ENCODE peak calls at places on chromosomes 7 and 10, in four cellular contexts. One of them, this sample, is unnamed. For H3K4me1, the result is how much of the 10 kb centered on the place peaks cover.

GRCh38 chr7:46619723-46620310 is 698.7 kb upstream of the IGFBP3 start:
- DNase-seq in H1: no peak
- DNase-seq in transverse colon: no peak
- DNase-seq in PC-3: no peak
- DNase-seq in this sample: no peak

GRCh38 chr10:125238682-125239081 is 78.3 kb upstream of the CTBP2 start:
- DNase-seq in H1: no peak
- DNase-seq in PC-3: no peak
- DNase-seq in transverse colon: no peak
- DNase-seq in this sample: no peak

GRCh38 chr7:1853619-1854520 is 183.8 kb downstream of the ELFN1 start:
- DNase-seq in PC-3: no peak
- DNase-seq in transverse colon: peak
- DNase-seq in H1: peak
- DNase-seq in this sample: no peak

GRCh38 chr10:37801557-37801956 is 55.9 kb downstream of the ZNF248 start:
- DNase-seq in PC-3: no peak
- DNase-seq in H1: no peak
- DNase-seq in transverse colon: no peak
- DNase-seq in this sample: no peak

GRCh38 chr7:137943132-137943551 is 58.7 kb downstream of the CREB3L2 start:
- DNase-seq in H1: no peak
- DNase-seq in transverse colon: no peak
- DNase-seq in PC-3: no peak
- DNase-seq in this sample: no peak

GRCh38 chr10:107498983-107499382 is 334.5 kb upstream of the SORCS1 start:
- DNase-seq in transverse colon: no peak
- DNase-seq in PC-3: no peak
- DNase-seq in H1: no peak
- DNase-seq in this sample: no peak

GRCh38 chr7:76292206-76292573 is 10.3 kb upstream of the HSPB1 start:
- DNase-seq in H1: no peak
- DNase-seq in PC-3: no peak
- DNase-seq in transverse colon: no peak
- DNase-seq in this sample: no peak

GRCh38 chr10:124992462-124993344 is 50.8 kb downstream of the ZRANB1 start:
- DNase-seq in PC-3: peak
- DNase-seq in transverse colon: peak
- DNase-seq in H1: peak
- DNase-seq in this sample: no peak

GRCh38 chr10:89954787-89955566 is 253.6 kb downstream of the KIF20B start:
- DNase-seq in PC-3: peak
- DNase-seq in transverse colon: no peak
- DNase-seq in H1: no peak
- DNase-seq in this sample: no peak

GRCh38 chr7:39624202-39624807 is 933 bp downstream of the RALA start:
- DNase-seq in transverse colon: no peak
- DNase-seq in PC-3: peak
- DNase-seq in H1: no peak
- DNase-seq in this sample: no peak

GRCh38 chr7:110766874-110767273 is 324.1 kb upstream of the LRRN3 start:
- DNase-seq in H1: no peak
- DNase-seq in PC-3: peak
- DNase-seq in transverse colon: no peak
- DNase-seq in this sample: no peak

GRCh38 chr10:70255329-70256299 is 22.4 kb upstream of the PPA1 start:
- DNase-seq in H1: no peak
- DNase-seq in transverse colon: peak
- DNase-seq in PC-3: peak
- DNase-seq in this sample: no peak

GRCh38 chr7:151351967-151352366 is 10.4 kb downstream of the NUB1 start:
- DNase-seq in PC-3: no peak
- DNase-seq in transverse colon: no peak
- DNase-seq in H1: no peak
- DNase-seq in this sample: no peak

GRCh38 chr10:95423327-95424005 is 132.7 kb upstream of the PDLIM1 start:
- DNase-seq in transverse colon: no peak
- DNase-seq in PC-3: no peak
- DNase-seq in H1: no peak
- DNase-seq in this sample: no peak
- H3K4me1 ChIP-seq in transverse colon: under half
- H3K4me1 ChIP-seq in PC-3: under half
- H3K4me1 ChIP-seq in H1: under half
- H3K4me1 ChIP-seq in this sample: under half

DNA sequence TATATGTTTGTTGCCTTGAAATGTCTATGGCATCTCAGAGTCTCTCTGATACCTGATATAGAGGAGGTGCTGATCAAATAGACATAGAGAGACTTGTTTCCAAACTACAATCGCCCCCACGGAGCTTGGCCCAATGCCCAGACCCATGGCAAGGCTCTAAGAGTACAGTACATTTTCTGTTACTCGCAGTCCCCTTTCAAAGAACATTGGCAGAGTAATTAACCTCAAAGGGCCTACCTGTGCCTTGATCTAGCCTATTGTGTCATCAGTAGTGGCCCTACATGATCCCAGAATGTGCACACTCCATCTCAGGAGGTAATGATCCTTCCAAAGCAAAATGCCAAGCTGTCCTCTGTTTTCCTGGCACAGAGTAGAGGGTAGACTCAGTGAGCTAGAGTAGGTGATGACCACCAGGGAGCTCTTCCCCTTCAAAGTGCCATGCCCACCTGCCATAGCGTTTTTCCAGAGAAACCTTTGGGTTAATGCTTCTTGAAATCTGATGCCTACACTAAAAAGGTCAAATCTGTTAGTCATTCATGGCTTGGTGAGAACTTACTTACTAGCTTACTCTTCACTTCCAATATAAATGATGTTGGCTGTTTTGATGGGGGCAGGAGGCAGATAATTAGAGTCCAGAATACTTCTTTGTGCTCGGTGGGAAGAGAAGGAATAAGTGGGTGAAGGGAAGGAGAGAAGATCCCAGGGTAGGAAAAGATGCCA is 41.2 kb upstream of the ACSL5 start:
- DNase-seq in transverse colon: peak
- DNase-seq in PC-3: no peak
- DNase-seq in H1: no peak
- DNase-seq in this sample: no peak
- H3K27ac ChIP-seq in transverse colon: peak
- H3K27ac ChIP-seq in PC-3: no peak
- H3K27ac ChIP-seq in H1: no peak
- H3K27ac ChIP-seq in this sample: no peak

DNA sequence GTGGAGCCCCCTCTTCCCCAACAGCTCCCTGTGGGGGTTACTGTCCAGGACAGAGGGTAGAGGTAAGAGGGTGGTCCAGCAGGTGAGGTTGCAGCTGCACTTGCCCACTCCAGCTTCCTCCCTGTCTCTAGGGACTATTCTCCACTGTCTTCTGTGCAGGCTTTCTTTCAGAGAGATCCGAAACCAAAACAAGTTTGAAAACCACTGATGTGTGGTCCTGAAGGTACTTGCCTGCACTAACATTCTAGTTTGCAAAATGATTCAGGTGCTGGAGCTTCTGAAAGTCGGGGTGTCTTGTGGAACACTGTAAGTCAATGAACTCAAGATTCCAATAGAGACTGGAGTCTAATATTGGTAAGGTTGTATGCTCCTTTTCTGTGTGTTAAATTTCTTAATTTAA is 63.1 kb downstream of the BLNK start:
- DNase-seq in PC-3: no peak
- DNase-seq in transverse colon: no peak
- DNase-seq in H1: no peak
- DNase-seq in this sample: no peak
- H3K4me1 ChIP-seq in PC-3: under half
- H3K4me1 ChIP-seq in transverse colon: under half
- H3K4me1 ChIP-seq in H1: under half
- H3K4me1 ChIP-seq in this sample: under half

GRCh38 chr7:55021053-55021452 is 2.2 kb downstream of the EGFR start:
- DNase-seq in H1: no peak
- DNase-seq in transverse colon: no peak
- DNase-seq in PC-3: no peak
- DNase-seq in this sample: no peak

GRCh38 chr7:55024776-55025175 is 6.0 kb downstream of the EGFR start:
- DNase-seq in H1: no peak
- DNase-seq in transverse colon: no peak
- DNase-seq in PC-3: no peak
- DNase-seq in this sample: no peak

GRCh38 chr7:55020481-55020871 is 1.7 kb downstream of the EGFR start:
- DNase-seq in H1: no peak
- DNase-seq in PC-3: peak
- DNase-seq in transverse colon: peak
- DNase-seq in this sample: no peak

GRCh38 chr7:55021951-55022617 is 3.3 kb downstream of the EGFR start:
- DNase-seq in PC-3: no peak
- DNase-seq in transverse colon: no peak
- DNase-seq in H1: no peak
- DNase-seq in this sample: no peak

DNA sequence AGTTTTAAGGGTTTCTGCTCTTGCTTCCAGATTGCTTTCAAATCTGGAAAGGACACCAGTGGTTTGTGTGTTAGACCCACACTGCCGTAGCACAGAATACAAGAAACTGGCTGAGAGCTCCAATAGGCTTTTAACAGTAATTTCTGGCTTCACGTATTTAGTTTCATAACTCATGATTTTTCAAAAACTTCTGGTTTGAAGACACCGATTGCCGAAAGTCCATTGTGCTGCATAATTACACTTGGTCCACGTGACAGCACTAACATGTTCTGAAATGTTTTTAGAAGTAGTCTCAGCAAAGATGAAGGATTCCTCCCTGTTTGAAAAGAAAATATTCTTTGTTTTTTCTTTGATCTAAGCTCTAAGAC is 3.8 kb downstream of the EGFR start:
- DNase-seq in H1: no peak
- DNase-seq in PC-3: no peak
- DNase-seq in transverse colon: no peak
- DNase-seq in this sample: no peak
- H3K27ac ChIP-seq in H1: no peak
- H3K27ac ChIP-seq in PC-3: no peak
- H3K27ac ChIP-seq in transverse colon: peak
- H3K27ac ChIP-seq in this sample: no peak

DNA sequence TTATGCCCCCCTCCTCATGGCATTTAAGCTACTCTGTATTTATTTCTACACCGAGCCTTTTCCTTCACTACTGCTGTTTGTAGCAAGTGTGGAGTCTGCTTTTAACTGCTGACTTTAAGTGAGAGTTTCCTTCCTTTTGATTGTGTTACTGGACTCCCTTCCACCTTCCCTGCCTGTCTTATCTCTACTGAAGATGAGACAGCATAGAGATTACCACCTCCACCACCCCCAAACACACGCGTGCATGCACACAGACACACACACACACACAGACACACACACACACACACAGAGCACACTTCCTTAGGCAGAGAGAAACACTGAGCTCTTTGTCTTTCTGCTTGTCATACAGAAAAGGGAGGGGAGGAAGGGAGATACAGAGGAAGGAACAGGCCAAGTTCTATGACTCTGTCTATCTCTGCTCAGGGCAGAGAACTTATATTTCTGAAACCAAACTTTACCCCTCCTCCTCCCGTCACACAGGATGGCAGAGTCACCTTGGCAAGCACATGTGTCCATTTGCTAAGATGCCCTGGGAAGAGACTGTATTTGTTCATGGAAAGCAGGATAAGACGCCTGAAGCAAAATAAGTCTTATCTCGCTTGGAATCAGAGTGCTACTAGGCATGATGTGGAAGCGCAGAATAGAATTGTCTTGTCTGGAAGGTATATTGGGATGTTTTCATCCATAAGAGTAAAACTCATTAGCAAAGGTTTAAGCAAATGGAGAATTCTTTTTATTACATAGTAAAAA is 81.8 kb upstream of the CAV2 start:
- DNase-seq in H1: no peak
- DNase-seq in PC-3: no peak
- DNase-seq in transverse colon: no peak
- DNase-seq in this sample: no peak
- H3K4me1 ChIP-seq in H1: under half
- H3K4me1 ChIP-seq in PC-3: under half
- H3K4me1 ChIP-seq in transverse colon: under half
- H3K4me1 ChIP-seq in this sample: under half

GRCh38 chr10:18343573-18343972 is 203.3 kb downstream of the CACNB2 start:
- DNase-seq in H1: no peak
- DNase-seq in transverse colon: no peak
- DNase-seq in PC-3: no peak
- DNase-seq in this sample: no peak
- H3K27ac ChIP-seq in H1: no peak
- H3K27ac ChIP-seq in transverse colon: no peak
- H3K27ac ChIP-seq in PC-3: no peak
- H3K27ac ChIP-seq in this sample: no peak

DNA sequence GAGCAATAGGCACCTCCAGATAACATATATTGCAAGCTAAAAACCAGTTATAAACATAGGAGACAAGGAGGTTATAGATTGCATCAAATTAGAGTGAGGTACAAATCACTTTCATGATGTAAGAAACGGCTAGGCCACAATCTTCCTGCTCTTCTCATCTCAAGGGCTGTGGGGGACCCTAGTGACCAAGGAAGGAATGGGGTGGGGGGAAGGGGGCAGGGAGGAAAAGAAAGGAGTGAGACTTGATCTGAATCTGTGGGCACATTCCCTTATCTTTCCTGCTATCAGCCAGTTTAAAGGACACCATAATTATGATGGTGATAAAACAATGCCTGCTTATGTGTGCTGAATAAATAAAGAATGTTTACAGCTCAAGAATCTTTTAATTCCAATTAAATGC is 2.5 kb downstream of the SKIDA1 start:
- DNase-seq in H1: no peak
- DNase-seq in transverse colon: no peak
- DNase-seq in PC-3: no peak
- DNase-seq in this sample: no peak
- H3K4me1 ChIP-seq in H1: under half
- H3K4me1 ChIP-seq in transverse colon: half or more
- H3K4me1 ChIP-seq in PC-3: under half
- H3K4me1 ChIP-seq in this sample: under half

This sample was measured in iPS DF 6.9.